ENCODE peak calls at places on chromosome 11, in seven cellular contexts. V, N, S, I, J, L and U are unnamed samples.
A peak's percentile ranks its signal among the peaks of the same experiment; 100 is the strongest.

GRCh38 chr11:1572200-1573076 is at the start of gene DUSP8:
- DNase-seq in J (peak; percentile 94), I (peak; percentile 96), S (peak; percentile 78), V (peak; percentile 97), N (peak; percentile 90), L (peak; percentile 93), U (peak; percentile 98)

GRCh38 chr11:88544656-88545280 is 207.2 kb upstream of the CTSC start:
- DNase-seq in I (no peak), J (no peak), N (no peak), L (no peak), V (no peak), S (no peak), U (no peak)

GRCh38 chr11:19079643-19080440 is 19.3 kb upstream of the MRGPRX2 start:
- DNase-seq in N (peak; percentile 99), L (no peak), V (no peak), S (no peak), J (no peak), I (no peak), U (no peak)

GRCh38 chr11:9787981-9788521 is 124.2 kb downstream of the SWAP70 start:
- DNase-seq in V (peak; percentile 62), L (no peak), I (peak; percentile 74), N (no peak), J (no peak), S (no peak), U (no peak)

GRCh38 chr11:6258141-6258540 is 1.5 kb upstream of the CCKBR start:
- DNase-seq in L (no peak), V (no peak), N (no peak), S (no peak), J (no peak), I (no peak), U (no peak)

GRCh38 chr11:17021550-17021949 is 7.3 kb upstream of the PLEKHA7 start:
- DNase-seq in S (no peak), I (no peak), L (no peak), J (no peak), V (no peak), N (no peak), U (no peak)

GRCh38 chr11:43947003-43947500 is 4.6 kb downstream of the C11orf96 start:
- DNase-seq in V (peak; percentile 34), S (no peak), N (peak; percentile 34), I (no peak), J (peak; percentile 24), L (no peak), U (peak; percentile 65)

GRCh38 chr11:67420147-67420645 is 4.7 kb downstream of the CARNS1 start:
- DNase-seq in V (no peak), S (no peak), J (no peak), I (no peak), L (no peak), N (no peak), U (no peak)

GRCh38 chr11:73252577-73253191 is 19.5 kb upstream of the P2RY6 start:
- DNase-seq in J (no peak), N (no peak), L (no peak), V (no peak), I (peak; percentile 28), S (no peak), U (no peak)